ENCODE peak calls at places on chromosome 1, in four cellular contexts. T is stimulated activated CD8-positive, alpha-beta memory T cell treated with anti-CD3 and anti-CD28 coated beads, Interleukin-4, amount 100 ng/mL, for 4 hours; K is pancreas; S is central memory CD8-positive, alpha-beta T cell. O is an unnamed sample.

GRCh38 chr1:1162597-1163537 is 10.8 kb upstream of the TTLL10 start:
- DNase-seq in T (no peak), S (no peak), K (peak), O (no peak)

GRCh38 chr1:7784492-7785071 is 491 bp downstream of the PER3 start:
- DNase-seq in T (no peak), S (no peak), K (peak), O (no peak)

GRCh38 chr1:206941766-206942418 is 4.4 kb downstream of the PIGR start:
- DNase-seq in K (peak), T (no peak), S (no peak), O (no peak)

GRCh38 chr1:156565519-156565918 is 6.8 kb downstream of the IQGAP3 start:
- DNase-seq in S (no peak), T (no peak), K (no peak), O (no peak)

GRCh38 chr1:3905266-3905952 is 5.3 kb upstream of the C1orf174 start:
- DNase-seq in S (no peak), K (no peak), T (no peak), O (no peak)

GRCh38 chr1:102531031-102531430 is 534.3 kb upstream of the OLFM3 start:
- DNase-seq in T (no peak), K (no peak), S (no peak), O (no peak)

GRCh38 chr1:156897078-156897825 is 3.7 kb downstream of the PEAR1 start:
- DNase-seq in K (no peak), S (no peak), T (no peak), O (no peak)

GRCh38 chr1:41611068-41611931 is 126.8 kb upstream of the EDN2 start:
- DNase-seq in S (no peak), K (no peak), T (no peak), O (no peak)

GRCh38 chr1:74731399-74732052 is 1.3 kb downstream of the CRYZ start:
- DNase-seq in S (no peak), K (peak), T (no peak), O (no peak)

GRCh38 chr1:228190182-228190581 is 17.7 kb upstream of the OBSCN start:
- DNase-seq in T (no peak), K (no peak), S (no peak), O (no peak)

GRCh38 chr1:223887724-223888428 is 42.1 kb upstream of the TP53BP2 start:
- DNase-seq in K (peak), S (no peak), T (no peak), O (no peak)

GRCh38 chr1:156226116-156226538 is 13.3 kb downstream of the PMF1 start:
- DNase-seq in K (no peak), T (no peak), S (no peak), O (no peak)

GRCh38 chr1:26538480-26539412 is 9.2 kb downstream of the RPS6KA1 start:
- DNase-seq in S (no peak), T (peak), K (peak), O (no peak)

GRCh38 chr1:71014110-71014509 is 33.5 kb downstream of the PTGER3 start:
- DNase-seq in S (no peak), K (no peak), T (no peak), O (no peak)

GRCh38 chr1:20141001-20141400 is 1.9 kb downstream of the PLA2G2F start:
- DNase-seq in T (no peak), S (no peak), K (no peak), O (no peak)

GRCh38 chr1:85070972-85071492 is 22.7 kb upstream of the MCOLN3 start:
- DNase-seq in T (no peak), K (no peak), S (no peak), O (no peak)

GRCh38 chr1:116580446-116581322 is 9.9 kb upstream of the CD58 start:
- DNase-seq in T (no peak), S (no peak), K (no peak), O (no peak)

GRCh38 chr1:10389271-10389973 is 9.4 kb upstream of the PGD start:
- DNase-seq in S (no peak), T (no peak), K (peak), O (no peak)

GRCh38 chr1:31705080-31705866 is 1.5 kb upstream of the COL16A1 start:
- DNase-seq in K (peak), S (peak), T (peak), O (no peak)

GRCh38 chr1:31183927-31184554 is 55.6 kb downstream of the NKAIN1 start:
- DNase-seq in T (peak), S (no peak), K (peak), O (no peak)

GRCh38 chr1:145985502-145986439 is 10.6 kb downstream of the TXNIP start:
- DNase-seq in K (peak), S (no peak), T (no peak), O (no peak)

GRCh38 chr1:18217398-18218043 is 109.9 kb downstream of the IGSF21 start:
- DNase-seq in K (no peak), S (no peak), T (no peak), O (no peak)

GRCh38 chr1:113452921-113453770 is 62.8 kb downstream of the MAGI3 start:
- DNase-seq in S (no peak), T (no peak), K (no peak), O (no peak)

GRCh38 chr1:84890581-84890980 is 2.4 kb downstream of the LPAR3 start:
- DNase-seq in S (no peak), T (no peak), K (no peak), O (no peak)

GRCh38 chr1:165645654-165646366 is 14.8 kb downstream of the MGST3 start:
- DNase-seq in K (peak), T (no peak), S (no peak), O (no peak)

GRCh38 chr1:84433253-84434080 is 35.2 kb downstream of the DNASE2B start:
- DNase-seq in K (peak), S (peak), T (no peak), O (no peak)

GRCh38 chr1:231814031-231814430 is 187.4 kb downstream of the DISC1 start:
- DNase-seq in S (no peak), K (no peak), T (no peak), O (no peak)

GRCh38 chr1:201066986-201067385 is 43.5 kb upstream of the KIF21B start:
- DNase-seq in S (no peak), K (no peak), T (no peak), O (no peak)

GRCh38 chr1:68590473-68590872 is 93.6 kb upstream of the DEPDC1 start:
- DNase-seq in S (no peak), K (no peak), T (no peak), O (no peak)

GRCh38 chr1:109613396-109614147 is 5.8 kb downstream of the GNAT2 start:
- DNase-seq in S (no peak), T (no peak), K (no peak), O (no peak)

GRCh38 chr1:50419192-50419906 is 3.9 kb downstream of the DMRTA2 start:
- DNase-seq in T (no peak), S (no peak), K (no peak), O (no peak)

GRCh38 chr1:7755448-7755847 is 15.6 kb upstream of the VAMP3 start:
- DNase-seq in K (no peak), S (no peak), T (no peak), O (no peak)

GRCh38 chr1:42682739-42683529 is 716 bp downstream of the YBX1 start:
- DNase-seq in S (peak), T (peak), K (peak), O (peak)

GRCh38 chr1:18799454-18799853 is 60.0 kb downstream of the TAS1R2 start:
- DNase-seq in T (no peak), S (no peak), K (no peak), O (no peak)

GRCh38 chr1:221053889-221054288 is 174.6 kb downstream of the HLX start:
- DNase-seq in S (no peak), T (no peak), K (peak), O (no peak)

GRCh38 chr1:164562947-164563346 is 4.0 kb downstream of the PBX1 start:
- DNase-seq in T (no peak), S (no peak), K (no peak), O (no peak)

GRCh38 chr1:113780363-113781146 is 21.3 kb upstream of the PHTF1 start:
- DNase-seq in T (no peak), K (no peak), S (no peak), O (no peak)

GRCh38 chr1:3482590-3482899 is 28.1 kb downstream of the ARHGEF16 start:
- DNase-seq in S (no peak), K (no peak), T (no peak), O (no peak)

O was measured in esophagus squamous epithelium.